ENCODE peak calls at places on chromosomes 13 and 19, in four cellular contexts. One of them, this sample, is unnamed.

GRCh38 chr13:101398920-101399319 is 17.4 kb downstream of the NALCN start:
- DNase-seq in G401: no peak
- DNase-seq in central memory CD4-positive, alpha-beta T cell: no peak
- DNase-seq in T-helper 1 cell: no peak
- DNase-seq in this sample: no peak

GRCh38 chr13:35502456-35502855 is 26.0 kb upstream of the MAB21L1 start:
- DNase-seq in G401: peak; percentile 60
- DNase-seq in central memory CD4-positive, alpha-beta T cell: no peak
- DNase-seq in T-helper 1 cell: no peak
- DNase-seq in this sample: no peak

GRCh38 chr13:81738364-81738763 is 1397.4 kb upstream of the SPRY2 start:
- DNase-seq in G401: no peak
- DNase-seq in central memory CD4-positive, alpha-beta T cell: no peak
- DNase-seq in T-helper 1 cell: no peak
- DNase-seq in this sample: no peak

GRCh38 chr13:37486171-37486661 is 112.4 kb downstream of the POSTN start:
- DNase-seq in G401: no peak
- DNase-seq in central memory CD4-positive, alpha-beta T cell: no peak
- DNase-seq in T-helper 1 cell: no peak
- DNase-seq in this sample: no peak

GRCh38 chr13:23752111-23753001 is 136.8 kb downstream of the MIPEP start:
- DNase-seq in G401: no peak
- DNase-seq in central memory CD4-positive, alpha-beta T cell: no peak
- DNase-seq in T-helper 1 cell: no peak
- DNase-seq in this sample: peak; percentile 51

GRCh38 chr13:99085846-99086148 is 107.9 kb upstream of the DOCK9 start:
- DNase-seq in G401: no peak
- DNase-seq in central memory CD4-positive, alpha-beta T cell: no peak
- DNase-seq in T-helper 1 cell: no peak
- DNase-seq in this sample: no peak

GRCh38 chr19:51196181-51196580 is 28.7 kb upstream of the CD33 start:
- DNase-seq in G401: no peak
- DNase-seq in central memory CD4-positive, alpha-beta T cell: no peak
- DNase-seq in T-helper 1 cell: no peak
- DNase-seq in this sample: no peak

GRCh38 chr19:10009269-10009665 is 1.0 kb downstream of the COL5A3 start:
- DNase-seq in G401: no peak
- DNase-seq in central memory CD4-positive, alpha-beta T cell: peak; percentile 41
- DNase-seq in T-helper 1 cell: no peak
- DNase-seq in this sample: peak; percentile 37

GRCh38 chr19:18013621-18014111 is 5.7 kb downstream of the ARRDC2 start:
- DNase-seq in G401: no peak
- DNase-seq in central memory CD4-positive, alpha-beta T cell: no peak
- DNase-seq in T-helper 1 cell: no peak
- DNase-seq in this sample: no peak

GRCh38 chr19:34365463-34366401 is 736 bp downstream of the GPI start:
- DNase-seq in G401: peak; percentile 69
- DNase-seq in central memory CD4-positive, alpha-beta T cell: no peak
- DNase-seq in T-helper 1 cell: no peak
- DNase-seq in this sample: peak; percentile 60

GRCh38 chr13:101149735-101150380 is 266.4 kb downstream of the NALCN start:
- DNase-seq in G401: no peak
- DNase-seq in central memory CD4-positive, alpha-beta T cell: no peak
- DNase-seq in T-helper 1 cell: no peak
- DNase-seq in this sample: peak; percentile 41

GRCh38 chr19:29666634-29667389 is 1.6 kb downstream of the PLEKHF1 start:
- DNase-seq in G401: peak; percentile 34
- DNase-seq in central memory CD4-positive, alpha-beta T cell: no peak
- DNase-seq in T-helper 1 cell: no peak
- DNase-seq in this sample: no peak

GRCh38 chr19:18852634-18853033 is 20.9 kb downstream of the UPF1 start:
- DNase-seq in G401: no peak
- DNase-seq in central memory CD4-positive, alpha-beta T cell: no peak
- DNase-seq in T-helper 1 cell: no peak
- DNase-seq in this sample: no peak

GRCh38 chr19:34461375-34462100 is 20.0 kb upstream of the WTIP start:
- DNase-seq in G401: no peak
- DNase-seq in central memory CD4-positive, alpha-beta T cell: no peak
- DNase-seq in T-helper 1 cell: no peak
- DNase-seq in this sample: no peak

This sample was measured in D341Med.